ENCODE peak calls at places on chromosomes 12 and 14, in nine cellular contexts. F is T-cell; O is endodermal cell; V is amygdala; U is CD8-positive, alpha-beta T cell; I is AG08396; C is uterus; X is NCI-H748 treated with DMSO at 0.1 percent for 48 hours; W is M059J. J is an unnamed sample.

GRCh38 chr12:24996102-24996797 is 47.3 kb upstream of the BCAT1 start:
- DNase-seq in W (no peak), X (no peak), I (no peak), U (no peak), C (no peak), F (no peak), V (no peak), O (no peak), J (no peak)

GRCh38 chr12:109725321-109726105 is 11.9 kb downstream of the FAM222A start:
- DNase-seq in I (no peak), X (no peak), F (no peak), W (no peak), C (no peak), O (peak), V (peak), U (no peak), J (no peak)

GRCh38 chr12:56266634-56267442 is at the start of gene COQ10A:
- DNase-seq in I (peak), C (peak), V (peak), U (peak), X (peak), F (peak), W (peak), O (peak), J (peak)

GRCh38 chr12:123119808-123120207 is 31.1 kb downstream of the PITPNM2 start:
- DNase-seq in X (no peak), O (peak), I (no peak), F (peak), C (no peak), U (no peak), V (no peak), W (no peak), J (no peak)

GRCh38 chr14:105247715-105248367 is 492 bp upstream of the BTBD6 start:
- DNase-seq in C (no peak), O (no peak), U (no peak), F (no peak), I (no peak), X (no peak), V (no peak), W (no peak), J (peak)

GRCh38 chr12:75550906-75551305 is 39.5 kb upstream of the KRR1 start:
- DNase-seq in U (no peak), C (no peak), I (no peak), W (no peak), F (no peak), O (no peak), V (no peak), X (no peak), J (no peak)

GRCh38 chr12:109467978-109468676 is 9.0 kb downstream of the KCTD10 start:
- DNase-seq in F (no peak), V (no peak), O (peak), C (no peak), I (no peak), X (no peak), W (no peak), U (no peak), J (peak)

GRCh38 chr12:131131077-131131807 is 177.5 kb downstream of the ADGRD1 start:
- DNase-seq in U (peak), F (no peak), X (no peak), W (no peak), C (no peak), O (no peak), I (no peak), V (no peak), J (no peak)

GRCh38 chr14:100530270-100531072 is 56.7 kb downstream of the BEGAIN start:
- DNase-seq in U (peak), V (no peak), O (no peak), F (no peak), I (no peak), W (no peak), C (no peak), X (no peak), J (no peak)

GRCh38 chr12:6377667-6377994 is 2.3 kb upstream of the SCNN1A start:
- DNase-seq in I (no peak), U (no peak), V (no peak), W (peak), F (no peak), O (peak), X (no peak), C (peak), J (peak)

GRCh38 chr14:35384386-35385041 is 20.0 kb downstream of the NFKBIA start:
- DNase-seq in F (no peak), W (peak), O (no peak), I (peak), X (no peak), V (no peak), U (no peak), C (peak), J (peak)

GRCh38 chr14:62673014-62673727 is 372.1 kb downstream of the KCNH5 start:
- DNase-seq in I (no peak), C (no peak), U (no peak), W (no peak), V (no peak), F (no peak), X (no peak), O (no peak), J (no peak)

GRCh38 chr12:120194534-120195395 is at the start of gene GCN1:
- DNase-seq in F (peak), W (peak), O (peak), U (peak), C (peak), X (peak), V (peak), I (peak), J (peak)

GRCh38 chr12:57765003-57765697 is 1.7 kb downstream of the CYP27B1 start:
- DNase-seq in X (no peak), O (peak), V (no peak), W (peak), I (peak), F (no peak), C (no peak), U (peak), J (peak)

GRCh38 chr12:59486827-59487226 is 109.0 kb upstream of the SLC16A7 start:
- DNase-seq in O (no peak), I (no peak), V (no peak), U (no peak), F (no peak), C (no peak), W (peak), X (no peak), J (no peak)

GRCh38 chr12:110780448-110780847 is 37.8 kb upstream of the PPP1CC start:
- DNase-seq in O (no peak), V (no peak), W (no peak), X (no peak), I (no peak), C (no peak), F (peak), U (peak), J (no peak)

GRCh38 chr12:50580436-50580835 is 75.7 kb downstream of the DIP2B start:
- DNase-seq in W (no peak), X (no peak), U (no peak), O (no peak), C (no peak), V (no peak), I (no peak), F (no peak), J (no peak)

GRCh38 chr12:79434561-79434960 is 256.2 kb downstream of the PAWR start:
- DNase-seq in X (no peak), O (no peak), U (no peak), F (no peak), C (no peak), I (no peak), V (no peak), W (no peak), J (no peak)

GRCh38 chr12:6229823-6230222 is 29.6 kb downstream of the CD9 start:
- DNase-seq in C (peak), O (no peak), F (no peak), X (no peak), U (no peak), W (peak), V (peak), I (peak), J (peak)

GRCh38 chr14:76917158-76917596 is 91.0 kb downstream of the LRRC74A start:
- DNase-seq in W (peak), V (peak), O (peak), F (no peak), U (no peak), C (peak), I (peak), X (peak), J (peak)

GRCh38 chr12:25020621-25021243 is 71.8 kb upstream of the BCAT1 start:
- DNase-seq in X (no peak), W (no peak), F (no peak), U (no peak), O (no peak), I (no peak), C (no peak), V (no peak), J (no peak)

GRCh38 chr12:116310082-116310481 is 32.6 kb upstream of the MED13L start:
- DNase-seq in O (no peak), W (no peak), V (no peak), I (no peak), C (no peak), X (no peak), F (no peak), U (no peak), J (no peak)

GRCh38 chr14:104212206-104213095 is 74.1 kb downstream of the KIF26A start:
- DNase-seq in V (no peak), X (no peak), C (no peak), F (no peak), U (no peak), O (no peak), I (no peak), W (no peak), J (no peak)

GRCh38 chr12:49253033-49253623 is 11.8 kb upstream of the TUBA1C start:
- DNase-seq in X (no peak), I (no peak), V (no peak), F (no peak), U (no peak), C (no peak), W (peak), O (no peak), J (no peak)

GRCh38 chr12:94062796-94063635 is 85.4 kb upstream of the PLXNC1 start:
- DNase-seq in U (no peak), F (no peak), X (no peak), V (no peak), C (no peak), W (no peak), I (no peak), O (no peak), J (peak)

GRCh38 chr12:111424189-111424792 is 18.6 kb downstream of the SH2B3 start:
- DNase-seq in U (no peak), V (no peak), I (no peak), X (no peak), C (no peak), F (no peak), O (no peak), W (peak), J (no peak)

GRCh38 chr14:36556811-36557433 is 25.5 kb downstream of the NKX2-8 start:
- DNase-seq in U (no peak), W (peak), I (peak), O (peak), F (no peak), X (peak), C (no peak), V (peak), J (no peak)

GRCh38 chr12:110669193-110669502 is 19.8 kb downstream of the HVCN1 start:
- DNase-seq in C (no peak), U (no peak), W (no peak), O (no peak), I (no peak), V (no peak), X (no peak), F (no peak), J (no peak)

J was measured in transverse colon.